ENCODE peak calls at places on chromosomes 3 and 15, in seven cellular contexts. O is GM13977, I is sigmoid colon, R is thoracic aorta, F is GM20000, S is cardiac fibroblast, K is foreskin fibroblast. W is an unnamed sample.

GRCh38 chr3:59268170-59268569 is 218.3 kb upstream of the CFAP20DC start:
- DNase-seq in S (peak), F (no peak), R (no peak), I (no peak), O (no peak), K (peak), W (no peak)

GRCh38 chr3:102081587-102082289 is 232.4 kb downstream of the NFKBIZ start:
- DNase-seq in F (no peak), I (no peak), O (no peak), K (no peak), S (peak), R (no peak), W (no peak)

GRCh38 chr3:180036678-180037455 is at the start of gene PEX5L:
- DNase-seq in K (peak), S (peak), O (peak), F (peak), I (no peak), R (no peak), W (peak)

GRCh38 chr15:89421219-89421618 is 75.2 kb downstream of the RHCG start:
- DNase-seq in O (no peak), S (no peak), R (no peak), K (no peak), F (no peak), I (no peak), W (no peak)

GRCh38 chr3:55891106-55891505 is 404.0 kb upstream of the WNT5A start:
- DNase-seq in O (no peak), K (no peak), I (no peak), R (no peak), F (no peak), S (no peak), W (no peak)

GRCh38 chr15:93249599-93249998 is 160.6 kb upstream of the RGMA start:
- DNase-seq in I (no peak), K (no peak), R (no peak), S (no peak), O (no peak), F (no peak), W (no peak)

GRCh38 chr15:63836579-63836978 is 2.8 kb upstream of the HERC1 start:
- DNase-seq in R (no peak), S (peak), O (no peak), F (no peak), I (no peak), K (no peak), W (no peak)

GRCh38 chr3:170553788-170554620 is 31.9 kb downstream of the SLC7A14 start:
- DNase-seq in F (no peak), S (peak), R (no peak), O (no peak), I (no peak), K (peak), W (no peak)

GRCh38 chr3:137172703-137173102 is 214.9 kb downstream of the IL20RB start:
- DNase-seq in R (no peak), I (no peak), S (no peak), K (no peak), F (no peak), O (no peak), W (no peak)

GRCh38 chr15:49789436-49789835 is 168.6 kb downstream of the DTWD1 start:
- DNase-seq in F (no peak), O (no peak), I (no peak), S (no peak), R (no peak), K (no peak), W (no peak)

GRCh38 chr15:40320931-40321371 is 2.5 kb upstream of the INAFM2 start:
- DNase-seq in I (peak), R (no peak), F (peak), O (peak), K (peak), S (peak), W (peak)

GRCh38 chr3:50982540-50983325 is 308.0 kb downstream of the DOCK3 start:
- DNase-seq in I (no peak), F (no peak), K (no peak), S (no peak), O (no peak), R (no peak), W (no peak)

GRCh38 chr3:10706156-10707088 is 109.6 kb upstream of the SLC6A11 start:
- DNase-seq in S (no peak), I (no peak), R (no peak), F (peak), O (no peak), K (no peak), W (peak)

GRCh38 chr3:175956964-175957363 is 1097.8 kb downstream of the NAALADL2 start:
- DNase-seq in K (no peak), R (no peak), S (peak), F (no peak), O (no peak), I (no peak), W (no peak)

GRCh38 chr3:58356054-58356453 is 23.4 kb downstream of the PXK start:
- DNase-seq in O (no peak), I (no peak), F (no peak), S (no peak), K (peak), R (no peak), W (no peak)

GRCh38 chr3:109927161-109927560 is 589.8 kb upstream of the DPPA4 start:
- DNase-seq in S (peak), O (no peak), K (peak), I (no peak), F (no peak), R (no peak), W (no peak)

GRCh38 chr15:71106802-71107500 is 8.3 kb upstream of the THSD4 start:
- DNase-seq in K (no peak), S (no peak), F (no peak), O (no peak), R (no peak), I (no peak), W (peak)

GRCh38 chr3:138776961-138777360 is 57.8 kb downstream of the PIK3CB start:
- DNase-seq in K (no peak), F (no peak), O (no peak), S (no peak), R (no peak), I (no peak), W (no peak)

GRCh38 chr3:138778643-138779042 is 56.1 kb downstream of the PIK3CB start:
- DNase-seq in I (no peak), K (no peak), F (no peak), S (no peak), R (no peak), O (no peak), W (no peak)

GRCh38 chr3:138771585-138771984 is 63.1 kb downstream of the PIK3CB start:
- DNase-seq in O (no peak), F (no peak), K (no peak), S (no peak), I (no peak), R (no peak), W (no peak)

GRCh38 chr3:138775254-138775595 is 59.5 kb downstream of the PIK3CB start:
- DNase-seq in O (no peak), I (no peak), R (no peak), S (peak), K (peak), F (no peak), W (no peak)

GRCh38 chr3:138774529-138775253 is 60.0 kb downstream of the PIK3CB start:
- DNase-seq in F (no peak), I (peak), K (peak), S (peak), R (peak), O (no peak), W (peak)
- TF ChIP-seq CTCF in F (no peak), I (no peak), K (no peak), S (no peak), R (no peak), O (no peak), W (no peak)

GRCh38 chr15:51936119-51936478 is 35.5 kb downstream of the LEO1 start:
- DNase-seq in F (no peak), S (no peak), K (no peak), R (no peak), I (no peak), O (no peak), W (no peak)
- TF ChIP-seq CTCF in F (no peak), S (no peak), K (no peak), R (no peak), I (no peak), O (no peak), W (no peak)

GRCh38 chr15:41857316-41857715 is 18.7 kb downstream of the PLA2G4B start:
- DNase-seq in K (no peak), F (no peak), I (no peak), R (no peak), O (no peak), S (no peak), W (no peak)

GRCh38 chr15:41856262-41856661 is 17.6 kb downstream of the PLA2G4B start:
- DNase-seq in O (no peak), K (no peak), F (no peak), R (no peak), S (no peak), I (no peak), W (no peak)

GRCh38 chr15:41860049-41860828 is 21.6 kb downstream of the PLA2G4B start:
- DNase-seq in F (no peak), K (no peak), R (no peak), I (no peak), O (no peak), S (no peak), W (no peak)

GRCh38 chr15:41856716-41857115 is 18.1 kb downstream of the PLA2G4B start:
- DNase-seq in S (no peak), K (no peak), O (no peak), F (no peak), I (no peak), R (no peak), W (no peak)

GRCh38 chr15:41858756-41859155 is 20.1 kb downstream of the PLA2G4B start:
- DNase-seq in K (no peak), F (no peak), I (no peak), S (no peak), R (no peak), O (no peak), W (no peak)
- TF ChIP-seq CTCF in K (no peak), F (no peak), I (no peak), S (no peak), R (no peak), O (no peak), W (no peak)

DNA sequence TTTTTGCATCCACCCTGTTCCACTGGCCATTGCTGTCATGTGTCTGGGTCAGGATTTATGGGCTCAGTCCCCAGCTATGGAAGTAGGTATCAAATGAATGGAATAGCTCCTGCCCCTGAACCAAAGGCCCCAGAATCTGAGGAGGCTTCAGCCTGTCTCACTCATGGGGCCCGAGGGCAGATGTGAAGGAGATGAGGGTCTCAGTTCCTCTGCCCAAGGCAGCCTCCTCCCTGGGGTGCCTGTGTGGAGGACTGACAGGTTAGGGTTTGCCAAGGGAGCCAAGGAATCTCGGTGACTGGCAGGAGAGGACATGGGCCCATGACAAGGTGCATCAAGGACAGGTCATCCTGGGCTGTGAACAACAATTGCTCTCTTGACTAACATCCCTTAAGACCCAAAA is 70.4 kb downstream of the CPN2 start:
- DNase-seq in R (no peak), K (no peak), I (peak), O (no peak), S (no peak), F (no peak), W (no peak)
- TF ChIP-seq CTCF in R (no peak), K (no peak), I (no peak), O (no peak), S (no peak), F (no peak), W (no peak)

GRCh38 chr3:37985637-37986320 is 4.8 kb upstream of the VILL start:
- DNase-seq in O (no peak), K (peak), S (peak), I (peak), R (no peak), F (no peak), W (no peak)
- TF ChIP-seq CTCF in O (no peak), K (no peak), S (no peak), I (no peak), R (no peak), F (no peak), W (no peak)

DNA sequence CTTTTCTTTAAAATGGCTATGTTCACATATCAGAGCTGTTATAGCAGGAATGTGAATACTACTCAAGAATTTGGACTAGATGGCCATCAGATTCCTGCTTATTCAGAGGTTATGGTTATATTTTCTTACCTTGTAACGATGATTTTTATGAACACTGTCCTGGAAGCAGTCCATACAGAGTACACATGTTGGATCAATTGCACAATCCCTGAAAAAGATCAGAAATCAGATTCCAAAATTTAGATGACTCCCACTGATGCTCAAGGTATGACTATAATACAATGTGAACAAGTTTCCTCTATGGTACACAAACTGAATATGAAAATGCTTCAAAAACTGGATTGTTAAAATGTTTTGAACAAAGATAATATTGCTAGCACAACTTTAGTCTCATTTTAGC is 23.3 kb downstream of the UBR1 start:
- DNase-seq in I (no peak), S (no peak), O (no peak), K (no peak), F (no peak), R (no peak), W (no peak)
- TF ChIP-seq CTCF in I (no peak), S (no peak), O (no peak), K (no peak), F (no peak), R (no peak), W (no peak)

GRCh38 chr15:87716422-87716821 is 540.1 kb downstream of the NTRK3 start:
- DNase-seq in I (no peak), O (no peak), S (no peak), F (no peak), R (no peak), K (no peak), W (no peak)
- TF ChIP-seq CTCF in I (no peak), O (no peak), S (no peak), F (no peak), R (no peak), K (no peak), W (no peak)